ENCODE peak calls at places on chromosome 20, in nine cellular contexts. W is tibial artery, O is small intestine, G is endodermal cell, L is HCT116, C is OCI-LY7, N is ovary, K is Peyer's patch, D is HepG2. Y is an unnamed sample.

GRCh38 chr20:23595941-23596340 is 9.8 kb downstream of the CST9 start:
- DNase-seq in W (no peak), O (no peak), G (no peak), L (no peak), C (no peak), N (no peak), K (no peak), D (no peak), Y (no peak)

GRCh38 chr20:53900380-53900999 is 169.9 kb downstream of the BCAS1 start:
- DNase-seq in W (no peak), O (no peak), G (no peak), L (no peak), C (no peak), N (no peak), K (peak; percentile 0), D (no peak), Y (no peak)

GRCh38 chr20:1887321-1887720 is 7.9 kb upstream of the SIRPA start:
- DNase-seq in W (no peak), O (peak; percentile 71), G (no peak), L (no peak), C (no peak), N (no peak), K (no peak), D (no peak), Y (no peak)

GRCh38 chr20:10591956-10592521 is 81.8 kb downstream of the JAG1 start:
- DNase-seq in W (no peak), O (no peak), G (no peak), L (no peak), C (no peak), N (no peak), K (no peak), D (no peak), Y (no peak)

GRCh38 chr20:46400253-46400652 is 6.2 kb downstream of the ELMO2 start:
- DNase-seq in W (peak; percentile 40), O (no peak), G (peak; percentile 5), L (no peak), C (no peak), N (no peak), K (no peak), D (no peak), Y (no peak)

GRCh38 chr20:8912731-8913130 is 156.2 kb upstream of the PLCB4 start:
- DNase-seq in W (no peak), O (no peak), G (no peak), L (no peak), C (no peak), N (no peak), K (no peak), D (no peak), Y (no peak)

GRCh38 chr20:53202781-53203180 is 230.6 kb downstream of the TSHZ2 start:
- DNase-seq in W (no peak), O (no peak), G (no peak), L (no peak), C (no peak), N (no peak), K (no peak), D (no peak), Y (no peak)

GRCh38 chr20:53828673-53829085 is 235.0 kb upstream of the ZNF217 start:
- DNase-seq in W (peak; percentile 48), O (no peak), G (peak; percentile 52), L (peak; percentile 29), C (peak; percentile 50), N (no peak), K (peak; percentile 50), D (no peak), Y (peak; percentile 32)

GRCh38 chr20:57869951-57870315 is 160.1 kb upstream of the PMEPA1 start:
- DNase-seq in W (no peak), O (no peak), G (no peak), L (no peak), C (no peak), N (no peak), K (no peak), D (no peak), Y (no peak)

GRCh38 chr20:54122681-54123586 is 50.9 kb downstream of the CYP24A1 start:
- DNase-seq in W (no peak), O (no peak), G (peak; percentile 52), L (no peak), C (no peak), N (no peak), K (no peak), D (peak; percentile 91), Y (no peak)

GRCh38 chr20:21719592-21720214 is 14.2 kb downstream of the PAX1 start:
- DNase-seq in W (peak; percentile 67), O (peak; percentile 49), G (peak; percentile 90), L (peak; percentile 35), C (peak; percentile 60), N (no peak), K (peak; percentile 69), D (peak; percentile 68), Y (peak; percentile 25)

GRCh38 chr20:50958733-50959542 is at the start of gene MOCS3:
- DNase-seq in W (peak; percentile 74), O (peak; percentile 90), G (peak; percentile 89), L (peak; percentile 90), C (peak; percentile 96), N (peak; percentile 79), K (peak; percentile 91), D (peak; percentile 97), Y (peak; percentile 95)

GRCh38 chr20:57388953-57389694 is 2.1 kb upstream of the RBM38 start:
- DNase-seq in W (peak; percentile 80), O (peak; percentile 86), G (peak; percentile 82), L (peak; percentile 26), C (peak; percentile 82), N (peak; percentile 86), K (peak; percentile 92), D (peak; percentile 56), Y (peak; percentile 53)

GRCh38 chr20:4820833-4821518 is 99.3 kb downstream of the PRND start:
- DNase-seq in W (no peak), O (no peak), G (peak; percentile 18), L (no peak), C (no peak), N (peak; percentile 43), K (no peak), D (no peak), Y (no peak)

GRCh38 chr20:16273812-16274560 is 299.3 kb downstream of the KIF16B start:
- DNase-seq in W (no peak), O (no peak), G (no peak), L (no peak), C (no peak), N (no peak), K (no peak), D (no peak), Y (no peak)

DNA sequence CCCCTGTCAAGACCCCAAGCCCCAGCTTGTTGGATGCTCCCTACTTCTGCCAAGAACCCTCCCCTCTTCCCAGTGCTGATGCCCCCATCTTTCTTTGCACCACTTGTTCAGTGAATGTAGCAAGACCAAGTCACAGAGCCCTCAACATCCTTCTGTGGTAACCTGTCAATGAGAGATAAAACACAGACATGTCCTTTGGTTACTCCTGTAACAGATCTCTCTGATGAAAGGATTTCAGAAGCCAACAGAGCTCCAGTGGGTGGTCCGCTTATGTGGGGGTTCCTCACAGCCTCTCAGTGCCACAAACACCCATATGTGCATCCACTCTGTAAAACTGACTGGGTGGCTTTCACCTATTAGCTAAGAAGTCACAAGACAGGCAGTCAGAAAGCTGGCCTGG is 93.2 kb upstream of the CST7 start:
- DNase-seq in W (no peak), O (no peak), G (no peak), L (no peak), C (no peak), N (no peak), K (no peak), D (no peak), Y (no peak)
- H3K9me3 ChIP-seq in W (peaks cover 10% of the 10 kb centered on the region), O (no peaks in the 10 kb centered on the region), G (peaks cover 47% of the 10 kb centered on the region), L (peaks cover 3% of the 10 kb centered on the region), C (peaks cover 4% of the 10 kb centered on the region), N (no peaks in the 10 kb centered on the region), K (no peaks in the 10 kb centered on the region), D (peaks cover 8% of the 10 kb centered on the region), Y (no peaks in the 10 kb centered on the region)

GRCh38 chr20:43710370-43711044 is 16.3 kb downstream of the GTSF1L start:
- DNase-seq in W (no peak), O (no peak), G (no peak), L (no peak), C (peak; percentile 92), N (no peak), K (no peak), D (no peak), Y (no peak)
- H3K36me3 ChIP-seq in W (no peaks in the 10 kb centered on the region), O (no peaks in the 10 kb centered on the region), G (peaks cover 69% of the 10 kb centered on the region), L (peaks cover 20% of the 10 kb centered on the region), C (peaks cover 92% of the 10 kb centered on the region), N (no peaks in the 10 kb centered on the region), K (no peaks in the 10 kb centered on the region), D (peaks cover 30% of the 10 kb centered on the region), Y (no peaks in the 10 kb centered on the region)

DNA sequence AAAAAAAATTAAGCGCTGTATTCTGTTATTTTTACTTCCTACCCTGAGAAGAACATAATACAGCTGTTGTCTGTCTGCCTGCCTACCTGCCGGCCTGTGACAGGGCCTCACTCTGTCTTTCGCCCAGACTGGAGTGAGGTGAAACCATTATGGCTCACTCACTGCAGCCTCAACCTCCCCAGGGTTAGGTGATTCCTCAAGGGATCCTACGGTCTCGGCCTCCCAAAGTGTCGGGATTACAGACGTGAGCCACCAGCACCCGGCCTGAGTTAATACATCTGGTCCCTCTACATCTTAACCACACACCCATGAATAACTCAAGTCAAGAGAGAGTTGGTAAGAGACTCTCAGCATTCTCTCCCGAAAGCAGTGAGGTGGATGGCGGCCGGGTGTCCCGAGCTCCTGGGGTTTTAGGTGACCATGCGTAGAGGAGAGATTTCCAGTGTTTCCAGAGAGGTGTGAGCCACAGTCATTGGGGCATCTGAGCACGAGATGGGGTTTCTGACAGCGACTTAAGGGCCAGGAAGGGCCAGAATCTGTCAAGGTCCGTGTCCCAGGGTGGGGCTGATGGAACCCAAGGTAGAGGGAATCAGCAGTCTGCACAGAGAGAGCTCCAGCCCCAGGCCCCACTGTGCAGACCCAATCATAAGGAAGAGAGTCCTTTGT is 1954.4 kb upstream of the DEFB115 start:
- DNase-seq in W (no peak), O (no peak), G (no peak), L (no peak), C (no peak), N (no peak), K (no peak), D (no peak), Y (no peak)
- H3K9me3 ChIP-seq in W (peaks cover 25% of the 10 kb centered on the region), O (peaks cover 8% of the 10 kb centered on the region), G (peaks cover 49% of the 10 kb centered on the region), L (no peaks in the 10 kb centered on the region), C (peaks cover 4% of the 10 kb centered on the region), N (no peaks in the 10 kb centered on the region), K (no peaks in the 10 kb centered on the region), D (peaks cover 87% of the 10 kb centered on the region), Y (peaks cover 32% of the 10 kb centered on the region)

GRCh38 chr20:32057785-32058184 is 5.7 kb downstream of the HCK start:
- DNase-seq in W (no peak), O (no peak), G (no peak), L (no peak), C (no peak), N (no peak), K (peak; percentile 10), D (no peak), Y (no peak)

GRCh38 chr20:32067234-32067821 is 15.3 kb downstream of the HCK start:
- DNase-seq in W (no peak), O (no peak), G (no peak), L (no peak), C (peak; percentile 11), N (no peak), K (no peak), D (no peak), Y (no peak)

GRCh38 chr20:32059189-32059588 is 7.1 kb downstream of the HCK start:
- DNase-seq in W (no peak), O (no peak), G (no peak), L (no peak), C (no peak), N (no peak), K (no peak), D (no peak), Y (no peak)

GRCh38 chr20:32064667-32065066 is 12.6 kb downstream of the HCK start:
- DNase-seq in W (no peak), O (no peak), G (no peak), L (no peak), C (no peak), N (no peak), K (peak; percentile 42), D (no peak), Y (no peak)

GRCh38 chr20:32062776-32063170 is 10.7 kb downstream of the HCK start:
- DNase-seq in W (peak; percentile 72), O (no peak), G (no peak), L (no peak), C (no peak), N (no peak), K (peak; percentile 65), D (no peak), Y (no peak)
- H3K36me3 ChIP-seq in W (no peaks in the 10 kb centered on the region), O (no peaks in the 10 kb centered on the region), G (no peaks in the 10 kb centered on the region), L (no peaks in the 10 kb centered on the region), C (no peaks in the 10 kb centered on the region), N (no peaks in the 10 kb centered on the region), K (no peaks in the 10 kb centered on the region), D (no peaks in the 10 kb centered on the region), Y (no peaks in the 10 kb centered on the region)